ENCODE peak calls at places on chromosomes 13 and 19, in six cellular contexts. A is heart right ventricle, H is left ventricle myocardium inferior, N is DND-41, P is fibroblast of lung, I is body of pancreas. V is an unnamed sample.

GRCh38 chr13:98105929-98106336 is 37.0 kb upstream of the FARP1 start:
- DNase-seq in N (peak; percentile 8), A (peak; percentile 72), P (peak; percentile 39), H (peak; percentile 18), I (no peak), V (no peak)

GRCh38 chr13:65605386-65605785 is 1624.8 kb downstream of the PCDH9 start:
- DNase-seq in A (no peak), P (peak; percentile 47), H (no peak), N (no peak), I (no peak), V (no peak)

GRCh38 chr19:10193666-10194499 is 870 bp downstream of the DNMT1 start:
- DNase-seq in H (no peak), I (no peak), N (no peak), A (no peak), P (peak; percentile 43), V (no peak)

GRCh38 chr13:97072297-97072696 is 78.0 kb upstream of the OXGR1 start:
- DNase-seq in N (no peak), A (no peak), H (no peak), P (no peak), I (no peak), V (no peak)

GRCh38 chr19:1082165-1082927 is 12.8 kb downstream of the POLR2E start:
- DNase-seq in I (peak; percentile 93), A (no peak), N (peak; percentile 58), H (no peak), P (no peak), V (peak; percentile 50)

GRCh38 chr13:85853901-85854663 is 54.9 kb upstream of the SLITRK6 start:
- DNase-seq in P (no peak), I (no peak), A (no peak), N (no peak), H (no peak), V (no peak)

GRCh38 chr19:17948967-17949930 is 16.4 kb downstream of the CCDC124 start:
- DNase-seq in I (no peak), N (no peak), P (no peak), A (no peak), H (no peak), V (no peak)

GRCh38 chr13:20465218-20465879 is 60.3 kb downstream of the CRYL1 start:
- DNase-seq in A (no peak), P (peak; percentile 38), I (no peak), N (no peak), H (no peak), V (peak; percentile 17)

GRCh38 chr13:86510792-86511191 is 711.6 kb upstream of the SLITRK6 start:
- DNase-seq in I (no peak), A (no peak), H (no peak), P (no peak), N (no peak), V (no peak)

GRCh38 chr13:38674208-38674607 is 12.7 kb upstream of the FREM2 start:
- DNase-seq in P (no peak), A (no peak), I (no peak), H (no peak), N (no peak), V (no peak)

GRCh38 chr19:15467734-15468214 is 3.4 kb upstream of the RASAL3 start:
- DNase-seq in P (no peak), N (no peak), H (no peak), I (no peak), A (no peak), V (no peak)

GRCh38 chr19:8017808-8018207 is 12.4 kb upstream of the ELAVL1 start:
- DNase-seq in N (no peak), I (no peak), H (no peak), P (no peak), A (no peak), V (no peak)

GRCh38 chr13:25872871-25873607 is 178.8 kb downstream of the SHISA2 start:
- DNase-seq in I (no peak), P (no peak), H (no peak), N (no peak), A (no peak), V (peak; percentile 41)

GRCh38 chr13:44698076-44698475 is 121.9 kb upstream of the TSC22D1 start:
- DNase-seq in P (no peak), N (no peak), H (no peak), I (no peak), A (no peak), V (no peak)

GRCh38 chr13:33217256-33217655 is 68.3 kb downstream of the STARD13 start:
- DNase-seq in H (no peak), P (no peak), N (no peak), A (no peak), I (no peak), V (no peak)

GRCh38 chr19:29945433-29945832 is 3.4 kb downstream of the URI1 start:
- DNase-seq in N (no peak), I (no peak), A (no peak), P (peak; percentile 49), H (no peak), V (no peak)

GRCh38 chr13:42526276-42526675 is 47.7 kb upstream of the TNFSF11 start:
- DNase-seq in P (no peak), N (no peak), H (no peak), A (no peak), I (no peak), V (no peak)

GRCh38 chr19:46009530-46010510 is 13.0 kb downstream of the PGLYRP1 start:
- DNase-seq in A (peak; percentile 64), N (peak; percentile 69), H (peak; percentile 61), P (peak; percentile 70), I (peak; percentile 71), V (no peak)

GRCh38 chr19:17473041-17473440 is 2.7 kb downstream of the SLC27A1 start:
- DNase-seq in A (no peak), P (peak; percentile 77), I (no peak), N (no peak), H (no peak), V (peak; percentile 49)

GRCh38 chr19:41937976-41938375 is 9.7 kb upstream of the ERFL start:
- DNase-seq in P (no peak), N (no peak), A (no peak), I (no peak), H (no peak), V (no peak)

GRCh38 chr19:16548956-16549355 is 6.7 kb upstream of the CHERP start:
- DNase-seq in H (no peak), A (no peak), P (no peak), I (no peak), N (no peak), V (no peak)

GRCh38 chr13:28268800-28269223 is 130.5 kb downstream of the PAN3 start:
- DNase-seq in A (no peak), I (no peak), N (peak; percentile 47), P (no peak), H (no peak), V (no peak)

GRCh38 chr13:51444922-51445321 is 7.9 kb downstream of the INTS6 start:
- DNase-seq in I (no peak), P (peak; percentile 81), N (no peak), H (no peak), A (no peak), V (no peak)

GRCh38 chr13:32001769-32002168 is 29.8 kb upstream of the FRY start:
- DNase-seq in I (no peak), N (no peak), P (no peak), A (no peak), H (no peak), V (no peak)

GRCh38 chr19:49605605-49606004 is 14.6 kb downstream of the PRR12 start:
- DNase-seq in H (no peak), P (no peak), N (no peak), A (no peak), I (no peak), V (peak; percentile 37)
- H3K36me3 ChIP-seq in H (peaks cover 88% of the 10 kb centered on the region), P (peaks cover 13% of the 10 kb centered on the region), N (peaks cover 89% of the 10 kb centered on the region), A (peaks cover 91% of the 10 kb centered on the region), I (peaks cover 9% of the 10 kb centered on the region), V (peaks cover 32% of the 10 kb centered on the region)

GRCh38 chr19:13214036-13214730 is 64.0 kb downstream of the IER2 start:
- DNase-seq in H (no peak), P (no peak), A (no peak), I (no peak), N (no peak), V (no peak)

GRCh38 chr19:13212759-13213330 is 62.6 kb downstream of the IER2 start:
- DNase-seq in I (peak; percentile 63), H (peak; percentile 50), N (peak; percentile 64), A (peak; percentile 42), P (peak; percentile 48), V (no peak)

GRCh38 chr19:13211426-13212308 is 61.5 kb downstream of the IER2 start:
- DNase-seq in A (no peak), P (no peak), H (no peak), I (no peak), N (no peak), V (no peak)

GRCh38 chr19:13210941-13211340 is 60.7 kb downstream of the IER2 start:
- DNase-seq in H (no peak), A (no peak), N (no peak), P (no peak), I (no peak), V (no peak)

GRCh38 chr19:13215572-13216380 is 65.6 kb downstream of the IER2 start:
- DNase-seq in I (no peak), H (no peak), A (no peak), P (no peak), N (no peak), V (no peak)
- H3K27ac ChIP-seq in I (no peak overlapping the region), H (no peak overlapping the region), A (peak overlapping the region; percentile 16), P (no peak overlapping the region), N (no peak overlapping the region), V (no peak overlapping the region)

GRCh38 chr19:47097396-47098217 is 16.0 kb downstream of the ZC3H4 start:
- DNase-seq in H (peak; percentile 50), N (no peak), P (no peak), I (no peak), A (peak; percentile 40), V (peak; percentile 79)
- H3K36me3 ChIP-seq in H (peaks cover 13% of the 10 kb centered on the region), N (peaks cover 62% of the 10 kb centered on the region), P (peaks cover 10% of the 10 kb centered on the region), I (no peaks in the 10 kb centered on the region), A (peaks cover 18% of the 10 kb centered on the region), V (no peaks in the 10 kb centered on the region)

DNA sequence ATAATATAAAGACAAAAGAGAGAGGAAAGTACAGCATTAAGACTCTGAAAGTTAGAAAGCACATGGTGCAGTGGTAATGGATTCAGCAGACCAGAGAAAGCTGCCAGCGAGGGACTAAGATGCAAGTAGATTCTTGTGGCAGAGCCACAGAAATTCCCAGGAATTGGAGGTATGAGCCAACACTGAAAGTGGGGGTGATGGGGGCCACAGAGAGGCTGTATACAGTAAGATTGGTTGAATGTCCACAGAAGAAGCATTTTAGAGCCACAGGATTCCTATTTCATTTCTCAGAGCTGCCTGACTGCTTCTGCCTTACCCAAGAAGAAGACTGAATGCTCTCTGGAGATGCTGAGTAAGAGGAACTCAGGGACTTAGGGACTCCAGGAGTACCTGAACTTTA is 295.0 kb downstream of the LMO7 start:
- DNase-seq in I (no peak), H (no peak), N (no peak), P (no peak), A (no peak), V (no peak)
- H3K27ac ChIP-seq in I (no peak overlapping the region), H (no peak overlapping the region), N (no peak overlapping the region), P (no peak overlapping the region), A (no peak overlapping the region), V (no peak overlapping the region)

DNA sequence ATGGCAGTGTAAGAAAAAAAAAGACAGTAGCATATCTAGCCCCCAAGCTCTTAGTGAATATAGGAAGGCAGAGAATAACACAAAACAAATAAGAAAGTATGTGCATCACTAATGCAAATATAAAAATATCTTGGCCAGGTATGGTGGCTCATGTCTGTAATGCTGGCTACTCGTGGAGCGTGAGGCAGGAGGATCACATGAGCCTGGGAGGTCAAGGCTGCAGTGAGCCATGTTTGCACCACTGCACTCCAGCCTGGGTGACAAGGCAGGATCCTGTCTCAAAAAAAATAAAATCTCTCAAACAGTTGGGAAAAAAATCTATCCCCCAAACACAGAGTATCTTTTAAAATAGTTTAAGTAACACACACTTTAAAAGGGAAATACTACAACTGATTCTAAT is 17.4 kb downstream of the SPART start:
- DNase-seq in H (no peak), P (no peak), I (no peak), N (no peak), A (no peak), V (no peak)
- H3K36me3 ChIP-seq in H (peaks cover 71% of the 10 kb centered on the region), P (peaks cover 7% of the 10 kb centered on the region), I (peaks cover 13% of the 10 kb centered on the region), N (no peaks in the 10 kb centered on the region), A (peaks cover 79% of the 10 kb centered on the region), V (no peaks in the 10 kb centered on the region)